ENCODE peak calls at places on chromosomes 1 and 21, in four cellular contexts. K, Q, E and I are unnamed samples.

GRCh38 chr1:94925561-94926364 is 1.1 kb downstream of the CNN3 start:
- DNase-seq in K (peak; percentile 52), Q (peak; percentile 76), E (peak; percentile 76), I (peak; percentile 64)

GRCh38 chr1:245694476-245695195 is 539.9 kb downstream of the KIF26B start:
- DNase-seq in K (no peak), Q (no peak), E (no peak), I (no peak)

GRCh38 chr1:77385551-77385950 is 103.7 kb downstream of the AK5 start:
- DNase-seq in K (no peak), Q (no peak), E (no peak), I (no peak)

GRCh38 chr1:227544067-227544655 is 19.2 kb upstream of the ZNF678 start:
- DNase-seq in K (no peak), Q (no peak), E (no peak), I (no peak)

GRCh38 chr1:18738617-18739016 is 108.0 kb downstream of the PAX7 start:
- DNase-seq in K (no peak), Q (no peak), E (no peak), I (no peak)

GRCh38 chr1:115953180-115953579 is 23.1 kb upstream of the SLC22A15 start:
- DNase-seq in K (no peak), Q (no peak), E (no peak), I (no peak)

GRCh38 chr1:184860535-184860934 is 105.9 kb upstream of the EDEM3 start:
- DNase-seq in K (no peak), Q (no peak), E (no peak), I (no peak)

GRCh38 chr1:43370564-43370963 is 2.8 kb upstream of the ELOVL1 start:
- DNase-seq in K (no peak), Q (no peak), E (no peak), I (no peak)

GRCh38 chr1:110242731-110243130 is 32.6 kb downstream of the KCNC4 start:
- DNase-seq in K (no peak), Q (no peak), E (peak; percentile 69), I (no peak)

GRCh38 chr21:31252611-31253010 is 91.5 kb downstream of the TIAM1 start:
- DNase-seq in K (no peak), Q (no peak), E (no peak), I (no peak)

GRCh38 chr1:54543729-54544496 is 4.1 kb upstream of the ACOT11 start:
- DNase-seq in K (no peak), Q (no peak), E (no peak), I (peak; percentile 75)

GRCh38 chr1:1373051-1373450 is 2.0 kb downstream of the AURKAIP1 start:
- DNase-seq in K (no peak), Q (no peak), E (no peak), I (no peak)

GRCh38 chr1:31029031-31029430 is 36.5 kb downstream of the PUM1 start:
- DNase-seq in K (no peak), Q (no peak), E (no peak), I (no peak)

GRCh38 chr1:217369271-217369981 is 261.5 kb downstream of the GPATCH2 start:
- DNase-seq in K (no peak), Q (no peak), E (no peak), I (peak; percentile 58)

GRCh38 chr1:52825868-52826267 is 16.7 kb upstream of the ZYG11A start:
- DNase-seq in K (no peak), Q (no peak), E (no peak), I (no peak)

GRCh38 chr1:23742670-23743286 is 493 bp upstream of the ELOA start:
- DNase-seq in K (no peak), Q (no peak), E (peak; percentile 32), I (no peak)

GRCh38 chr1:163084330-163084729 is 15.2 kb downstream of the RGS4 start:
- DNase-seq in K (no peak), Q (no peak), E (no peak), I (no peak)

GRCh38 chr1:113872219-113872934 is 865 bp upstream of the PTPN22 start:
- DNase-seq in K (no peak), Q (no peak), E (no peak), I (no peak)

GRCh38 chr1:23394176-23394575 is 24.5 kb upstream of the ZNF436 start:
- DNase-seq in K (no peak), Q (no peak), E (no peak), I (no peak)

GRCh38 chr1:119079881-119080280 is 60.6 kb downstream of the WARS2 start:
- DNase-seq in K (no peak), Q (no peak), E (no peak), I (no peak)

GRCh38 chr21:30194701-30195299 is 21.1 kb downstream of the CLDN8 start:
- DNase-seq in K (no peak), Q (no peak), E (no peak), I (no peak)

GRCh38 chr1:200916152-200916551 is 21.5 kb downstream of the INAVA start:
- DNase-seq in K (no peak), Q (no peak), E (no peak), I (no peak)

GRCh38 chr1:17220287-17220686 is 15.4 kb downstream of the PADI1 start:
- DNase-seq in K (no peak), Q (no peak), E (no peak), I (no peak)

GRCh38 chr1:154328318-154329151 is 3.2 kb downstream of the ATP8B2 start:
- DNase-seq in K (peak; percentile 84), Q (peak; percentile 82), E (peak; percentile 82), I (no peak)

GRCh38 chr1:201267481-201268229 is 15.7 kb upstream of the PKP1 start:
- DNase-seq in K (peak; percentile 8), Q (no peak), E (no peak), I (peak; percentile 91)

GRCh38 chr1:40612345-40612831 is 53.1 kb downstream of the RIMS3 start:
- DNase-seq in K (peak; percentile 73), Q (peak; percentile 35), E (peak; percentile 64), I (peak; percentile 25)

GRCh38 chr1:66642992-66643391 is 109.0 kb downstream of the SGIP1 start:
- DNase-seq in K (no peak), Q (no peak), E (no peak), I (peak; percentile 20)

GRCh38 chr1:109156916-109157385 is 43.0 kb downstream of the ELAPOR1 start:
- DNase-seq in K (peak; percentile 45), Q (no peak), E (no peak), I (no peak)

GRCh38 chr1:241596633-241597032 is 43.5 kb downstream of the CHML start:
- DNase-seq in K (no peak), Q (no peak), E (no peak), I (no peak)

GRCh38 chr1:154599658-154600057 is 8.3 kb downstream of the ADAR start:
- DNase-seq in K (no peak), Q (no peak), E (no peak), I (no peak)

GRCh38 chr1:96557336-96557735 is 164.2 kb upstream of the PTBP2 start:
- DNase-seq in K (no peak), Q (no peak), E (no peak), I (no peak)

GRCh38 chr1:9203623-9204022 is 31.0 kb upstream of the H6PD start:
- DNase-seq in K (no peak), Q (no peak), E (no peak), I (no peak)

GRCh38 chr1:50418600-50419109 is 4.6 kb downstream of the DMRTA2 start:
- DNase-seq in K (no peak), Q (no peak), E (no peak), I (no peak)

GRCh38 chr1:50420283-50420682 is 3.0 kb downstream of the DMRTA2 start:
- DNase-seq in K (no peak), Q (no peak), E (no peak), I (no peak)

GRCh38 chr1:50417946-50418599 is 5.2 kb downstream of the DMRTA2 start:
- DNase-seq in K (no peak), Q (no peak), E (no peak), I (no peak)

GRCh38 chr1:50419907-50420248 is 3.4 kb downstream of the DMRTA2 start:
- DNase-seq in K (no peak), Q (no peak), E (no peak), I (no peak)

GRCh38 chr1:50419192-50419906 is 3.9 kb downstream of the DMRTA2 start:
- DNase-seq in K (no peak), Q (no peak), E (no peak), I (no peak)
- H3K27me3 ChIP-seq in K (peaks cover 100% of the 10 kb centered on the region), Q (peaks cover 11% of the 10 kb centered on the region), E (peaks cover 10% of the 10 kb centered on the region), I (peaks cover 100% of the 10 kb centered on the region)

DNA sequence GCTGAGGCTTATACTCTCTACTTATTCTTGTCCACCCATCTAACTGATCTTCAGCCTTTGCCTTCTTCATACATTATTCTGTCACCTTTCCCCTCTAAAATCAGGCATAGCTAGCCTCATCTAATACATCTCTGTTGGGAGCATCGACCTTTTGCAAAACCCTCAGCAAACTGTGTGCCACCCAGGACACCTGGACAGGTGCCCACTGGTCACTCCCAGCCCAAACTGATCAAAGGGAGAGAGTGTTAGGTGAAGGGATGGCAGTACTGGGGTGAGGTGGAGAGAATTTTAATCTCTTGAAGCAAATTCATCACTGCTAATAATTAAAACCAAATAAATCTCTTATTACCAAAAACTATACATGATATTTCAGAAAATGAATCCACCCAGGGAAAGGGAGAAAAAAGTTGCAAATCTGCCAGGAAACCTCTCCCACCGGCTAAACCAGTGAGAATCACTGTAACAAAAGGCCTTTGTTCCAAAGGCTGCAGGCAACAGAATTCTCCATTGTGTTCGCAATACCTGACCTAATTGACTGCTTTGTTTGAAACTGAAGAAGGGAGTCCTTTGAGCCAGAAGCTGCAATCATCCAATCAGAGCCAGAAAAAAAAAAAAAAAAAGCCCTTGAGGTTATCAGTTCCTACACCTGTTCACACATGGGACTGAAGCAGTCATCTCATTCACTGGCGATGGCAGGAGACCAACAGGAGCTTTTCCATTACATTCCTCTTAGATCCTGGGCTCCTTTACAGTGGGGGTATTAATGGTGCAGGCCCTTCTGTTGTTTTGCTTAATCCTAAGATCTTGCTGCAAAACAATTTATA is 172.6 kb downstream of the APP start:
- DNase-seq in K (peak; percentile 81), Q (no peak), E (peak; percentile 78), I (peak; percentile 13)
- TF ChIP-seq CTCF in K (no peak), Q (no peak), E (no peak), I (no peak)

GRCh38 chr1:3196577-3197245 is 127.7 kb downstream of the PRDM16 start:
- DNase-seq in K (no peak), Q (no peak), E (no peak), I (no peak)
- H3K27ac ChIP-seq in K (peak overlapping the region; percentile 54), Q (peak overlapping the region; percentile 85), E (no peak overlapping the region), I (no peak overlapping the region)

GRCh38 chr1:46476673-46477072 is 13.0 kb upstream of the DMBX1 start:
- DNase-seq in K (no peak), Q (no peak), E (no peak), I (no peak)

GRCh38 chr1:46472503-46473181 is 17.0 kb upstream of the DMBX1 start:
- DNase-seq in K (no peak), Q (no peak), E (no peak), I (no peak)

GRCh38 chr1:46473991-46474390 is 15.6 kb upstream of the DMBX1 start:
- DNase-seq in K (no peak), Q (no peak), E (no peak), I (no peak)

GRCh38 chr1:46471885-46472502 is 17.6 kb upstream of the DMBX1 start:
- DNase-seq in K (no peak), Q (no peak), E (no peak), I (no peak)

GRCh38 chr1:46474580-46474979 is 15.1 kb upstream of the DMBX1 start:
- DNase-seq in K (no peak), Q (no peak), E (no peak), I (no peak)
- H3K27me3 ChIP-seq in K (peaks cover 87% of the 10 kb centered on the region), Q (no peaks in the 10 kb centered on the region), E (no peaks in the 10 kb centered on the region), I (peaks cover 66% of the 10 kb centered on the region)

GRCh38 chr1:213733708-213734107 is 254.1 kb upstream of the PROX1 start:
- DNase-seq in K (no peak), Q (no peak), E (no peak), I (no peak)
- TF ChIP-seq CTCF in K (no peak), Q (no peak), E (no peak), I (no peak)

GRCh38 chr1:108050134-108050533 is 85.2 kb upstream of the VAV3 start:
- DNase-seq in K (no peak), Q (no peak), E (no peak), I (no peak)
- H3K27ac ChIP-seq in K (peak overlapping the region; percentile 33), Q (peak overlapping the region; percentile 42), E (no peak overlapping the region), I (no peak overlapping the region)